ENCODE peak calls at places on chromosomes 4 and X, in nine cellular contexts. E, I, G, L, Q, T, Y, R and P are unnamed samples.

GRCh38 chr4:22348410-22348809 is 167.5 kb downstream of the ADGRA3 start:
- DNase-seq in R (no peak), E (peak), I (no peak), Q (no peak), G (no peak), Y (no peak), T (no peak), L (no peak), P (no peak)

GRCh38 chr4:158861281-158861680 is 92.5 kb downstream of the FNIP2 start:
- DNase-seq in T (no peak), L (no peak), E (no peak), G (no peak), Q (no peak), Y (no peak), R (no peak), I (no peak), P (no peak)

GRCh38 chr4:119690871-119691270 is 62.3 kb upstream of the PDE5A start:
- DNase-seq in R (no peak), T (no peak), I (no peak), Y (no peak), L (no peak), E (peak), Q (no peak), G (peak), P (no peak)

GRCh38 chr4:103036169-103036568 is 16.7 kb upstream of the SLC9B1 start:
- DNase-seq in R (no peak), G (no peak), I (no peak), T (no peak), L (no peak), Q (no peak), E (no peak), Y (no peak), P (no peak)

GRCh38 chrX:110044531-110045249 is 41.8 kb downstream of the TMEM164 start:
- DNase-seq in Y (no peak), T (no peak), I (no peak), G (no peak), E (peak), Q (no peak), L (no peak), R (no peak), P (no peak)

GRCh38 chr4:174522183-174523002 is at the start of gene HPGD:
- DNase-seq in L (no peak), Y (peak), G (peak), I (no peak), T (peak), Q (no peak), E (peak), R (peak), P (peak)

GRCh38 chr4:56052966-56053365 is 104.2 kb downstream of the CEP135 start:
- DNase-seq in L (no peak), I (no peak), Y (no peak), R (no peak), E (no peak), G (no peak), T (no peak), Q (no peak), P (no peak)

GRCh38 chrX:44061940-44062339 is 88.8 kb upstream of the NDP start:
- DNase-seq in R (no peak), E (no peak), I (no peak), L (no peak), Q (no peak), T (no peak), G (no peak), Y (no peak), P (no peak)

GRCh38 chr4:26779674-26780073 is 81.0 kb upstream of the STIM2 start:
- DNase-seq in I (no peak), Q (no peak), T (no peak), G (no peak), L (no peak), R (no peak), Y (no peak), E (no peak), P (no peak)